ENCODE peak calls at places on chromosomes 3 and 15, in eight cellular contexts. A is psoas muscle, M is gastrocnemius medialis, L is brain microvascular endothelial cell, O is AG09309, V is foreskin fibroblast, H is RWPE1, R is sigmoid colon. C is an unnamed sample.

GRCh38 chr3:43211681-43212080 is 74.7 kb upstream of the SNRK start:
- DNase-seq in V (no peak), R (no peak), A (no peak), O (no peak), H (no peak), L (no peak), M (no peak), C (no peak)

GRCh38 chr3:160935413-160936095 is 169.6 kb downstream of the B3GALNT1 start:
- DNase-seq in M (no peak), H (no peak), V (no peak), O (no peak), R (no peak), A (no peak), L (no peak), C (no peak)

GRCh38 chr3:53994986-53995385 is 103.3 kb upstream of the SELENOK start:
- DNase-seq in H (no peak), M (no peak), L (no peak), A (no peak), R (no peak), V (no peak), O (no peak), C (no peak)

GRCh38 chr3:126607214-126607908 is 47.6 kb downstream of the TXNRD3 start:
- DNase-seq in A (no peak), O (peak; percentile 14), H (peak; percentile 6), R (no peak), M (no peak), L (peak; percentile 48), V (peak; percentile 58), C (no peak)

GRCh38 chr3:38247366-38248035 is 18.1 kb upstream of the SLC22A13 start:
- DNase-seq in A (no peak), R (no peak), O (peak; percentile 66), M (peak; percentile 23), V (peak; percentile 87), L (peak; percentile 80), H (peak; percentile 81), C (peak; percentile 54)

GRCh38 chr3:45551214-45552010 is 43.1 kb upstream of the LIMD1 start:
- DNase-seq in H (peak; percentile 84), V (peak; percentile 99), A (peak; percentile 87), R (peak; percentile 85), L (peak; percentile 98), O (peak; percentile 78), M (peak; percentile 79), C (peak; percentile 83)

GRCh38 chr3:187210555-187211327 is 13.5 kb downstream of the RTP1 start:
- DNase-seq in A (no peak), M (no peak), V (no peak), H (no peak), O (peak; percentile 78), R (no peak), L (no peak), C (peak; percentile 57)

GRCh38 chr3:102165367-102165766 is 269.4 kb upstream of the ZPLD1 start:
- DNase-seq in O (peak; percentile 77), A (no peak), L (peak; percentile 46), R (no peak), V (peak; percentile 53), H (no peak), M (no peak), C (no peak)

GRCh38 chr3:190911382-190911781 is 48.9 kb upstream of the GMNC start:
- DNase-seq in A (no peak), O (no peak), H (peak; percentile 27), V (no peak), M (no peak), R (no peak), L (no peak), C (no peak)

GRCh38 chr15:93189562-93189961 is 100.6 kb upstream of the RGMA start:
- DNase-seq in R (no peak), V (no peak), H (no peak), L (no peak), O (no peak), A (no peak), M (no peak), C (no peak)

GRCh38 chr3:45631486-45631885 is 36.9 kb downstream of the LIMD1 start:
- DNase-seq in R (no peak), M (no peak), O (no peak), V (no peak), A (no peak), L (no peak), H (no peak), C (no peak)

GRCh38 chr3:61862614-61863289 is 301.4 kb downstream of the PTPRG start:
- DNase-seq in V (no peak), M (no peak), A (no peak), O (no peak), H (no peak), L (no peak), R (no peak), C (no peak)

GRCh38 chr3:72658466-72659100 is 189.7 kb downstream of the SHQ1 start:
- DNase-seq in A (no peak), L (no peak), M (no peak), O (no peak), V (no peak), H (no peak), R (no peak), C (no peak)

GRCh38 chr3:72295974-72296450 is 511.1 kb upstream of the PROK2 start:
- DNase-seq in O (no peak), L (no peak), R (no peak), A (no peak), V (no peak), M (no peak), H (no peak), C (no peak)

GRCh38 chr3:64209866-64210609 is 15.2 kb downstream of the PRICKLE2 start:
- DNase-seq in M (peak; percentile 29), H (no peak), O (no peak), A (peak; percentile 84), V (no peak), L (no peak), R (peak; percentile 95), C (no peak)

GRCh38 chr3:133941390-133941789 is 45.7 kb upstream of the RAB6B start:
- DNase-seq in H (no peak), M (peak; percentile 18), L (peak; percentile 14), V (peak; percentile 28), R (peak; percentile 56), O (no peak), A (no peak), C (no peak)

GRCh38 chr3:141393151-141394076 is 25.1 kb downstream of the ZBTB38 start:
- DNase-seq in M (no peak), A (no peak), L (no peak), V (no peak), H (no peak), O (no peak), R (no peak), C (peak; percentile 79)

GRCh38 chr3:87206070-87206469 is 21.0 kb upstream of the CHMP2B start:
- DNase-seq in R (no peak), A (no peak), M (no peak), H (peak; percentile 71), L (peak; percentile 68), V (peak; percentile 82), O (peak; percentile 88), C (peak; percentile 14)

GRCh38 chr3:167406876-167407492 is 26.9 kb upstream of the ZBBX start:
- DNase-seq in M (no peak), H (peak; percentile 53), L (peak; percentile 61), R (no peak), O (no peak), A (no peak), V (no peak), C (no peak)

GRCh38 chr3:155194973-155195372 is 98.5 kb downstream of the STRIT1 start:
- DNase-seq in R (no peak), V (no peak), A (no peak), H (no peak), O (no peak), M (no peak), L (no peak), C (no peak)
- TF ChIP-seq CTCF in R (no peak), V (no peak), A (no peak), H (no peak), O (no peak), M (no peak), L (no peak), C (no peak)

DNA sequence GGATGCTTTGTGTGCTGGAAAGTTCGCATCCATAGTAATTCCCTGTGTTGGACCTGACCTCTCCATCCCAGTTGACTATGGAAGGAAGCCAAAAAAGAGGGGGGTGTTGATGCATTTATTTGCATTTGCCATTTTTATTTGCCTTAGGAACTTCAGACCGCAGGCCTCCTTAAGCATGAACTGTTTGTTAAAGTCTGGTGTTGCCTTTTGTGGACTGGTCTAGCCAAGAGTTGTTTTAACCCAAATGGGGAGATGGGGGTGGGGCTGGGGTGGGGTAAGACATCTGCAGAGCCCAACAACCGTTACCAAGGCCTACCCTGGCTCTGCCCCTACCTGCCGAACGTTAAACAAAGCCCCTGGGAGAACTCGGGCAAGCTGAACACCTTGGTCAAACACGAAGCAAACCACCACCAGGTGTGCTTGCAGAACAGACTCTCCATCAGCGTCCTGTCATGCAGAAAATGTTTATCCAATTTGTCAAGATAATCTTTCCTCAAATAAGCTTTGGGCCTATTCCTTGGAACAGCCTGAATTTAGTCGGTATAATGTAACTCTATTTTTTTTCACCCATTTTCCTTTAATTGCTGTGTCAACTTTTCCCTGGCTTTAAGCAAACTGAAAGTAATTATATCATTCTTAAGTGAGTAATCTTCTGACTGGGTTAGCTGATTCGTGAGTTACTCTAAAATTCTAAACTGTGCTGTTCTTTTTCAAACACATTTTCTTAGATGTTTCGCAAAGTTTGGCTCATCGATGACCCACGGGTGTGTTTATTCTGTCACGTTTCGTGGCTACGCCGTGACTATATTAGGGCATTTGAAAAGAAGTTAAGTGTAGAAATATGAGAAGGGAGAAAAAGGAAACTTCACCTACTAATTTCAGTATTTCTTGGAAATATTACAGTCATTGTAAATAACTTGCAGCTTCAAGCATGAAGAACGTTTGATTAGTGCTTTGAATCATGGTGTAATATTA is 127.5 kb downstream of the SOX2 start:
- DNase-seq in V (no peak), M (no peak), L (no peak), A (no peak), H (peak; percentile 13), O (no peak), R (no peak), C (no peak)
- TF ChIP-seq CTCF in V (no peak), M (no peak), L (no peak), A (no peak), H (no peak), O (no peak), R (no peak), C (no peak)

DNA sequence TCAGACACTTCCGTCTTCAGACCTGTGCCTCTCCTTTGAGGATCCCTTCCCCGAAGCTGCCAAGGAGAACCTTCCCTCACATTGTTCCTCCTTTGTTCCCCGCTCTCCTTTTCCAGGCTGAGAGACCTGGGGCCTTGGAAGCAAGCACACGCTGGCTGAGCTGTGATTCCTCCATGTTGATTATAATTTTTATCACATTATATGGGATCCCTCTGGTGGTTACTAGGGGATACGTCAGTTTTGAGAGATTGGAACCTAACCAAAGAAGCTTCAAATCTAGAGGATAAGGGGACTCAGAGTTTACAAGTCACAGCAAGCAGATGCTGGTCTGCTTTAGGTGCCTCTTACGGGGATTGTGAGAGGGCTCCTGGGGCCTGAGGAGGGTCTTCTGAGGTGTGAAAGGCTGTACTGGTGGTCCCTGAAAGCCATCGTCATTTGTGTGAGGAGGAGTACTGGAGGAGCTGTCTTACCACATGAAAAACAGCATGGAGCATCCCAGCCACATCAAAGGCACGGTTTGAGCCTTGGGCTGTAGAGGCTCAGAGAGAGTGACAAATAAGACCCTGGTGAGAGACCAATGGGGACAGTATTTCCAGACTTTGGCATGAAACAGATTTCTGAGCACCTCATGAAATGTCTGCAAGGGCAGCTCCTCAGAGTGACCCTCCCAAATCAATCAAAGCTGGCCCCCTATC is 760.1 kb upstream of the CFAP20DC start:
- DNase-seq in V (no peak), L (peak; percentile 29), A (no peak), H (peak; percentile 20), M (no peak), R (no peak), O (no peak), C (peak; percentile 12)
- TF ChIP-seq CTCF in V (no peak), L (peak; percentile 60), A (peak; percentile 8), H (no peak), M (no peak), R (peak; percentile 20), O (peak; percentile 47), C (peak; percentile 49)

GRCh38 chr3:58135712-58136543 is 74.8 kb downstream of the DNASE1L3 start:
- DNase-seq in O (no peak), M (no peak), A (no peak), V (no peak), H (no peak), L (no peak), R (no peak), C (no peak)
- TF ChIP-seq CTCF in O (peak; percentile 19), M (no peak), A (no peak), V (peak; percentile 21), H (peak; percentile 51), L (no peak), R (peak; percentile 26), C (peak; percentile 30)

C was measured in AG09319.